ENCODE peak calls at places on chromosomes 7 and 10, in nine cellular contexts. K, G, I, L, W, J, V, P and Q are unnamed samples.

GRCh38 chr7:101630591-101630990 is 1.5 kb upstream of the MYL10 start:
- DNase-seq in K (no peak), G (no peak), W (no peak), J (peak), I (no peak), V (no peak), P (no peak), L (no peak), Q (no peak)

GRCh38 chr7:30920584-30921539 is 9.2 kb downstream of the AQP1 start:
- DNase-seq in V (peak), P (no peak), I (peak), J (peak), K (peak), W (no peak), G (peak), L (peak), Q (peak)

GRCh38 chr10:78634389-78634815 is 434.4 kb upstream of the ZMIZ1 start:
- DNase-seq in W (no peak), G (no peak), P (no peak), J (no peak), V (no peak), I (no peak), K (no peak), L (peak), Q (peak)

GRCh38 chr7:84022686-84023308 is 171.8 kb downstream of the SEMA3A start:
- DNase-seq in I (peak), G (no peak), P (no peak), V (no peak), J (no peak), W (no peak), K (no peak), L (no peak), Q (no peak)

GRCh38 chr10:132036153-132036886 is 29.4 kb upstream of the JAKMIP3 start:
- DNase-seq in P (no peak), K (no peak), V (no peak), J (no peak), I (no peak), L (no peak), G (peak), W (no peak), Q (peak)

GRCh38 chr7:120989571-120990220 is 1.2 kb downstream of the CPED1 start:
- DNase-seq in G (no peak), P (no peak), J (no peak), W (no peak), K (no peak), I (no peak), L (peak), V (peak), Q (no peak)

GRCh38 chr7:155862088-155862487 is 49.8 kb upstream of the SHH start:
- DNase-seq in W (no peak), L (no peak), I (no peak), G (no peak), K (no peak), J (no peak), P (no peak), V (no peak), Q (no peak)

GRCh38 chr7:105323366-105323765 is 65.4 kb downstream of the SRPK2 start:
- DNase-seq in J (no peak), P (no peak), L (no peak), I (no peak), V (no peak), K (no peak), G (no peak), W (no peak), Q (no peak)

GRCh38 chr7:155169081-155169480 is 99.0 kb downstream of the HTR5A start:
- DNase-seq in K (no peak), W (no peak), V (no peak), I (no peak), P (no peak), L (no peak), J (no peak), G (peak), Q (no peak)

GRCh38 chr10:87757685-87758084 is 60.3 kb downstream of the ATAD1 start:
- DNase-seq in P (no peak), K (no peak), W (no peak), L (no peak), I (no peak), J (no peak), V (no peak), G (no peak), Q (no peak)

GRCh38 chr10:110419265-110419664 is 78.4 kb upstream of the DUSP5 start:
- DNase-seq in W (no peak), P (no peak), I (no peak), J (no peak), L (no peak), G (no peak), K (no peak), V (no peak), Q (no peak)

GRCh38 chr7:56079450-56080185 is 13.1 kb downstream of the PHKG1 start:
- DNase-seq in K (no peak), J (peak), W (no peak), L (peak), I (peak), V (peak), P (no peak), G (peak), Q (peak)

GRCh38 chr7:117672433-117672832 is 192.6 kb downstream of the CFTR start:
- DNase-seq in J (no peak), G (no peak), K (no peak), V (no peak), L (no peak), P (no peak), W (no peak), I (no peak), Q (no peak)

GRCh38 chr7:42014625-42015412 is 222.2 kb downstream of the GLI3 start:
- DNase-seq in P (no peak), V (no peak), K (peak), W (no peak), J (peak), L (no peak), G (no peak), I (peak), Q (no peak)

GRCh38 chr7:104933433-104934074 is 80.5 kb upstream of the KMT2E start:
- DNase-seq in K (no peak), G (no peak), L (no peak), P (no peak), J (no peak), I (peak), V (no peak), W (no peak), Q (no peak)

GRCh38 chr7:7433736-7434260 is 101.9 kb downstream of the COL28A1 start:
- DNase-seq in V (no peak), J (no peak), L (no peak), W (no peak), P (no peak), K (no peak), I (no peak), G (no peak), Q (no peak)

GRCh38 chr7:147638566-147638965 is 952.0 kb upstream of the C7orf33 start:
- DNase-seq in P (no peak), J (no peak), L (no peak), W (no peak), V (no peak), I (no peak), G (no peak), K (no peak), Q (no peak)

GRCh38 chr10:97016728-97017473 is 168.9 kb downstream of the SLIT1 start:
- DNase-seq in V (no peak), G (no peak), P (no peak), W (no peak), I (no peak), L (no peak), J (no peak), K (no peak), Q (no peak)

GRCh38 chr7:2508327-2509231 is 11.0 kb upstream of the LFNG start:
- DNase-seq in J (no peak), W (no peak), V (peak), P (peak), G (peak), K (peak), I (peak), L (no peak), Q (peak)

GRCh38 chr7:7992502-7992901 is 23.9 kb downstream of the GLCCI1 start:
- DNase-seq in V (no peak), J (no peak), I (no peak), W (no peak), K (no peak), L (no peak), P (no peak), G (no peak), Q (no peak)

GRCh38 chr10:133281084-133281483 is 4.4 kb upstream of the ADAM8 start:
- DNase-seq in W (no peak), K (no peak), P (no peak), L (no peak), J (no peak), G (peak), V (no peak), I (no peak), Q (no peak)

GRCh38 chr10:83539528-83540308 is 599.6 kb upstream of the GHITM start:
- DNase-seq in W (no peak), J (no peak), P (no peak), G (no peak), K (no peak), L (peak), I (peak), V (peak), Q (no peak)

GRCh38 chr10:65894379-65894778 is 1031.5 kb upstream of the LRRTM3 start:
- DNase-seq in G (no peak), I (no peak), K (no peak), J (no peak), W (no peak), V (no peak), L (no peak), P (no peak), Q (no peak)

GRCh38 chr10:110363572-110364411 is 59.1 kb upstream of the SMNDC1 start:
- DNase-seq in P (peak), L (no peak), V (no peak), K (no peak), W (no peak), G (peak), I (peak), J (no peak), Q (no peak)

GRCh38 chr7:131499801-131500200 is 56.6 kb downstream of the PODXL start:
- DNase-seq in I (no peak), P (no peak), W (no peak), V (no peak), G (no peak), J (no peak), K (no peak), L (no peak), Q (no peak)

GRCh38 chr7:105831824-105832535 is 44.4 kb downstream of the ATXN7L1 start:
- DNase-seq in G (no peak), K (no peak), P (no peak), I (no peak), V (no peak), L (no peak), W (no peak), J (peak), Q (no peak)

GRCh38 chr10:33542747-33543505 is 208.5 kb upstream of the NRP1 start:
- DNase-seq in G (no peak), V (no peak), K (no peak), I (no peak), J (peak), L (no peak), W (no peak), P (no peak), Q (no peak)

DNA sequence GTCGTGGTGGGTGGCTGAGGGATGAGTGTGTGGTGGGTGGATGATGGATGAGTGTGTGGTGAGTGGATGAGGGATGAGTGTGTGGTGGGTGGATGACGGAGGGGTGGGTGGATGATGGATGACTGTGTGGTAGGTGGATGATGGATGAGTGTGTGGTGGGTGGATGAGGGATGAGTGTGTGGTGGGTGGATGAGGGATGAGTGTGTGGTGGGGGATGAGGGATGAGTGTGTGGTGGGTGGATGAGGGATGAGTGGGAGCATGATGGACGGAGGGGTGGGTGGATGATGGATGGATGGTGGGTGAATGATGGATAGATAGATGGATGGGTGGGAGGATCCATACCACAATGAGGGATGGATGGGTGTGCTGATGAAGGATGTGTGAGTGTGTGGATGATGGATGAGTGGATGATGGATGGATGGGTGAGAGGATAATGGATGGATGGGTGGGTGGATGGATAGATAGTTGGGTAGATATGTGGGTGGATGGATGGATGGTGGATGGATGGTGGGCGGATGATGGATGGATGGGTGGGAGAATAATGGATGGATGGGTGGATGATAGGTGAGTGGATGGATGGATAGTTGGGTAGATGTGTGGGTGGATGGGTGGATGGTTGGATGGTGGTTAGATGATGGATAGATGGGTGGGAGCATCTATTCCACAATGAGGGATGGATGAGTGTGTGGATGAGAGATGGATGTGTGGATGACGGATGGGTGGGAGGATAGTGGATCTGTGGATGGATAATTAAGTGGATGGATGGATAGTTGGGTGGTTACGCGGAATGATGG is 266.8 kb downstream of the CELF2 start:
- DNase-seq in J (no peak), V (no peak), G (no peak), P (no peak), W (no peak), I (no peak), K (no peak), L (no peak), Q (no peak)
- TF ChIP-seq POLR2A in J (no peak), V (no peak), G (no peak), P (no peak), W (no peak), I (no peak), K (no peak), L (no peak), Q (no peak)

DNA sequence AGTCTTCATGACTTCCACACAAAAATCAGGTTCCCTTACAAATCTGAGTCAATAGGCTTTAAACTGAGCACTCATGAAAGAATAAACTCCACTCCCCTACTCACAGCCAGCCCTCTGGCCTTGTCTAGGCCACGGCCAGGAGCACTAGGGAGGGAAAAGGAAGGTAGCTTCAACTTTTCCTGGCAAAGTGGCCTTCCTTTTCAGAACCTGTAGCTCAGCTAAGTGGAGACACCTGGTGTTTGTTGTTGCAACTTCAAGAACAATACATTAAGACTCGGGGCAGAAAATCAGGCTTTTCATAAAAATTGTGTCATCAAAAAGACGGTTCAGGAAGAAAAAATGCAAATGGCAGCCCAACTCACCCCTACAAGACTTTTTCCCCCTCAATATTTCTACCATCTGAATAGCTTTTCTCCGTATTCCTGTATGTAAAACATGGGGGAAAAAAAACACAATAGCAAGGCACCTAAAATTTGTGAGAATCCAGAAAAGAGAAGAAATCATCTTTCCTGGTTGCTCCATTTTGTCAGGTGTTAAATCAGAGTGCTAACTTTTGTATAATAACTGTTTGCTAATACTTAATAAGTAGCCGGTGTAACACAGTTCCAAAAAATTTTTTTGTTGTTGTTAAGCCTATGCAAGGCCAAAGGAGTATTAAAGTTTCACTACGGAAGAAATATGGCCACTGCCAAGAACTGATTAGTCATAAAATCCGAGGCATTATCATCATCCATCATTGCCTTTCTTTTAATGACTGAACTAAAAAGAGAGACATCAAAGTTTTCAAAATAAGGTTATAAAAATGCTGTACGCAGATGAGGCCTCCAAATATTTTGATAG is 66.2 kb upstream of the ARID5B start:
- DNase-seq in J (peak), K (peak), L (peak), W (no peak), P (no peak), I (peak), V (no peak), G (no peak), Q (peak)
- TF ChIP-seq CTCF in J (peak), K (peak), L (peak), W (peak), P (peak), I (peak), V (peak), G (no peak), Q (peak)

GRCh38 chr10:114332301-114332797 is 72.0 kb downstream of the AFAP1L2 start:
- DNase-seq in W (no peak), J (no peak), G (no peak), V (no peak), P (no peak), L (no peak), I (no peak), K (no peak), Q (no peak)

GRCh38 chr10:114328278-114328812 is 76.0 kb downstream of the AFAP1L2 start:
- DNase-seq in I (no peak), G (peak), W (no peak), V (no peak), P (no peak), L (no peak), J (no peak), K (no peak), Q (no peak)

GRCh38 chr10:114326794-114327193 is 77.5 kb downstream of the AFAP1L2 start:
- DNase-seq in P (no peak), J (no peak), L (no peak), W (no peak), V (no peak), G (no peak), K (no peak), I (no peak), Q (no peak)

GRCh38 chr10:114327537-114328277 is 76.6 kb downstream of the AFAP1L2 start:
- DNase-seq in P (no peak), K (no peak), J (no peak), I (no peak), V (peak), W (no peak), G (no peak), L (no peak), Q (no peak)

DNA sequence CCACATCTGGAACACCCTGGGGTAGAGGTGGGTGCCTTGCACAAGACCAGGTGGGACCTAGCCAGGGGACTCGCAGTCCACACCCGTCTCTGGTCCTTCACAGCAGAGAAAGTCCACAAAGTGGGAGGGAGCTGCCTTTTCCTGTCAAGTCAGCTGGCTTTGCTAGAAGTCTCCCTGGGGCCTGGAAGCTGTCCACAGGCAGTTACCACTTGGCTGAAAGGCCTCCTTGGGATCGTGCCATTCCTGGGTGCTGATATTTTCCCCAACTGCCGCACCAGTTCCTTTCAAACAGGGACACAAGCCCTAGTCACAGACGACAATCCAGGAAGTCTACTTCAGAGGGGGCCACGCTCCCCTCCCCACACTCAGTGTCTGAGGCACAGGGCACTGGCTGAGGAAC is 75.4 kb downstream of the AFAP1L2 start:
- DNase-seq in P (no peak), V (no peak), J (no peak), W (no peak), G (no peak), L (no peak), K (no peak), I (no peak), Q (no peak)
- H3K27ac ChIP-seq in P (no peak), V (peak), J (no peak), W (peak), G (no peak), L (peak), K (no peak), I (no peak), Q (no peak)

GRCh38 chr10:86520871-86521619 is 547 bp downstream of the WAPL start:
- DNase-seq in V (peak), P (peak), I (peak), W (no peak), G (peak), L (peak), K (peak), J (peak), Q (peak)
- TF ChIP-seq POLR2A in V (no peak), P (no peak), I (no peak), W (peak), G (no peak), L (no peak), K (no peak), J (no peak), Q (no peak)